ENCODE peak calls at places on chromosome 11, in six cellular contexts. C, F, W, D, A and V are unnamed samples.

GRCh38 chr11:92978226-92979111 is 9.0 kb downstream of the MTNR1B start:
- ATAC-seq in C (no peak), F (no peak), W (no peak), D (no peak), A (no peak), V (no peak)

GRCh38 chr11:74471037-74471436 is 3.7 kb upstream of the KCNE3 start:
- ATAC-seq in C (no peak), F (no peak), W (no peak), D (no peak), A (no peak), V (no peak)

GRCh38 chr11:64970731-64971151 is 1.2 kb downstream of the MAJIN start:
- ATAC-seq in C (peak; percentile 78), F (peak; percentile 31), W (no peak), D (no peak), A (no peak), V (no peak)

GRCh38 chr11:114159802-114160588 is 100.5 kb downstream of the ZBTB16 start:
- ATAC-seq in C (peak; percentile 85), F (peak; percentile 97), W (peak; percentile 99), D (peak; percentile 82), A (peak; percentile 92), V (peak; percentile 62)

GRCh38 chr11:130772266-130773227 is 143.7 kb downstream of the SNX19 start:
- ATAC-seq in C (no peak), F (no peak), W (no peak), D (no peak), A (no peak), V (peak; percentile 50)

GRCh38 chr11:101436511-101437142 is 147.2 kb downstream of the TRPC6 start:
- ATAC-seq in C (no peak), F (no peak), W (no peak), D (peak; percentile 86), A (no peak), V (no peak)

GRCh38 chr11:34356576-34356917 is 1.3 kb downstream of the ABTB2 start:
- ATAC-seq in C (no peak), F (no peak), W (no peak), D (peak; percentile 1), A (no peak), V (no peak)

GRCh38 chr11:12436266-12436665 is 58.9 kb downstream of the PARVA start:
- ATAC-seq in C (no peak), F (no peak), W (no peak), D (no peak), A (no peak), V (no peak)

GRCh38 chr11:20047755-20048154 is 112.5 kb downstream of the DBX1 start:
- ATAC-seq in C (no peak), F (no peak), W (no peak), D (no peak), A (no peak), V (no peak)

GRCh38 chr11:1640076-1640946 is 10.7 kb downstream of the KRTAP5-5 start:
- ATAC-seq in C (peak; percentile 42), F (peak; percentile 24), W (peak; percentile 45), D (peak; percentile 94), A (peak; percentile 49), V (peak; percentile 39)

GRCh38 chr11:114172871-114173444 is 113.4 kb downstream of the ZBTB16 start:
- ATAC-seq in C (peak; percentile 74), F (peak; percentile 78), W (peak; percentile 47), D (no peak), A (peak; percentile 59), V (no peak)

GRCh38 chr11:108496643-108497256 is 1.4 kb downstream of the POGLUT3 start:
- ATAC-seq in C (no peak), F (no peak), W (no peak), D (no peak), A (no peak), V (no peak)

GRCh38 chr11:44793350-44794090 is 66.8 kb downstream of the TSPAN18 start:
- ATAC-seq in C (no peak), F (no peak), W (no peak), D (no peak), A (no peak), V (peak; percentile 53)

GRCh38 chr11:71307811-71308645 is 55.7 kb upstream of the SHANK2 start:
- ATAC-seq in C (no peak), F (no peak), W (no peak), D (no peak), A (no peak), V (no peak)

GRCh38 chr11:66668653-66669430 is 8.8 kb downstream of the RBM4B start:
- ATAC-seq in C (no peak), F (no peak), W (peak; percentile 15), D (peak; percentile 21), A (peak; percentile 18), V (no peak)

GRCh38 chr11:13297308-13297916 is 19.8 kb downstream of the BMAL1 start:
- ATAC-seq in C (no peak), F (no peak), W (no peak), D (no peak), A (no peak), V (no peak)

GRCh38 chr11:2118674-2119073 is 20.5 kb downstream of the IGF2 start:
- ATAC-seq in C (no peak), F (no peak), W (no peak), D (no peak), A (no peak), V (no peak)

GRCh38 chr11:10703544-10703943 is 10.0 kb upstream of the IRAG1 start:
- ATAC-seq in C (no peak), F (no peak), W (no peak), D (no peak), A (no peak), V (no peak)

GRCh38 chr11:35464308-35464707 is 45.0 kb upstream of the SLC1A2 start:
- ATAC-seq in C (no peak), F (no peak), W (no peak), D (peak; percentile 47), A (no peak), V (no peak)

GRCh38 chr11:128895505-128895904 is 4.3 kb downstream of the KCNJ5 start:
- ATAC-seq in C (no peak), F (no peak), W (no peak), D (no peak), A (no peak), V (no peak)

GRCh38 chr11:128476729-128477128 is 110.6 kb downstream of the ETS1 start:
- ATAC-seq in C (peak; percentile 17), F (peak; percentile 79), W (peak; percentile 82), D (no peak), A (peak; percentile 52), V (no peak)

GRCh38 chr11:93653080-93653479 is 8.4 kb upstream of the CEP295 start:
- ATAC-seq in C (no peak), F (no peak), W (no peak), D (no peak), A (no peak), V (no peak)

GRCh38 chr11:126468102-126468521 is 112.6 kb downstream of the ST3GAL4 start:
- ATAC-seq in C (no peak), F (no peak), W (no peak), D (no peak), A (no peak), V (no peak)

GRCh38 chr11:108727665-108728064 is 62.8 kb downstream of the DDX10 start:
- ATAC-seq in C (peak; percentile 69), F (no peak), W (no peak), D (no peak), A (no peak), V (no peak)

GRCh38 chr11:122984186-122985011 is 2.8 kb upstream of the BSX start:
- ATAC-seq in C (peak; percentile 61), F (peak; percentile 38), W (peak; percentile 33), D (peak; percentile 35), A (peak; percentile 49), V (no peak)

GRCh38 chr11:117823294-117823940 is 1.1 kb downstream of the FXYD2 start:
- ATAC-seq in C (peak; percentile 69), F (peak; percentile 68), W (peak; percentile 70), D (no peak), A (peak; percentile 22), V (no peak)

GRCh38 chr11:47446833-47447232 is 2.1 kb downstream of the RAPSN start:
- ATAC-seq in C (no peak), F (no peak), W (no peak), D (no peak), A (no peak), V (no peak)

GRCh38 chr11:17563248-17563647 is 16.2 kb downstream of the OTOG start:
- ATAC-seq in C (no peak), F (no peak), W (no peak), D (peak; percentile 92), A (no peak), V (no peak)